ENCODE peak calls at places on chromosome 4, in six cellular contexts. R is activated CD8-positive, alpha-beta memory T cell treated with anti-CD3 and anti-CD28 coated beads for 48 hours; H is GM13976; S is activated naive CD4-positive, alpha-beta T cell treated with anti-CD3 and anti-CD28 coated beads, Interleukin-2, amount 50 U/mL, for 72 hours; U is HT-29; V is mesothelial cell of epicardium. L is an unnamed sample.

GRCh38 chr4:145289403-145290076 is 109.2 kb upstream of the OTUD4 start:
- DNase-seq in R (no peak), U (no peak), S (no peak), H (no peak), V (no peak), L (no peak)

GRCh38 chr4:70452946-70453345 is 19.1 kb upstream of the MUC7 start:
- DNase-seq in U (no peak), R (no peak), S (no peak), V (no peak), H (no peak), L (no peak)

GRCh38 chr4:57077550-57078311 is 32.5 kb downstream of the IGFBP7 start:
- DNase-seq in S (no peak), U (no peak), H (no peak), V (no peak), R (no peak), L (no peak)

GRCh38 chr4:56311299-56311975 is 75.9 kb downstream of the AASDH start:
- DNase-seq in H (no peak), V (no peak), S (no peak), U (no peak), R (no peak), L (no peak)

GRCh38 chr4:91758487-91758886 is 545.3 kb upstream of the GRID2 start:
- DNase-seq in H (no peak), U (peak), S (no peak), R (no peak), V (no peak), L (no peak)

GRCh38 chr4:8221476-8221875 is 22.4 kb downstream of the SH3TC1 start:
- DNase-seq in R (no peak), S (no peak), H (peak), V (no peak), U (no peak), L (no peak)

GRCh38 chr4:27048350-27049100 is 187.9 kb downstream of the STIM2 start:
- DNase-seq in H (peak), S (no peak), U (peak), R (no peak), V (no peak), L (no peak)

GRCh38 chr4:174578366-174578765 is 56.1 kb upstream of the HPGD start:
- DNase-seq in V (no peak), U (no peak), R (no peak), S (no peak), H (no peak), L (no peak)

GRCh38 chr4:10074767-10075105 is 41.9 kb downstream of the WDR1 start:
- DNase-seq in R (no peak), V (no peak), H (peak), U (no peak), S (no peak), L (no peak)

GRCh38 chr4:141652161-141652778 is 15.9 kb downstream of the IL15 start:
- DNase-seq in S (no peak), V (no peak), H (no peak), U (no peak), R (no peak), L (no peak)

GRCh38 chr4:185082549-185082948 is 60.5 kb upstream of the SLC25A4 start:
- DNase-seq in S (no peak), H (no peak), R (no peak), U (no peak), V (no peak), L (no peak)

GRCh38 chr4:62709618-62710252 is 1509.6 kb downstream of the ADGRL3 start:
- DNase-seq in U (peak), H (peak), V (no peak), S (no peak), R (no peak), L (no peak)

GRCh38 chr4:950136-951020 is 18.1 kb downstream of the TMEM175 start:
- DNase-seq in H (no peak), U (no peak), S (no peak), R (no peak), V (no peak), L (peak)

GRCh38 chr4:41977709-41978108 is 3.8 kb upstream of the DCAF4L1 start:
- DNase-seq in U (no peak), S (no peak), R (no peak), V (no peak), H (no peak), L (no peak)

GRCh38 chr4:20043992-20044391 is 207.7 kb upstream of the SLIT2 start:
- DNase-seq in R (no peak), U (no peak), V (no peak), S (no peak), H (no peak), L (no peak)

GRCh38 chr4:149723065-149723464 is 92.6 kb downstream of the IQCM start:
- DNase-seq in R (no peak), U (no peak), H (no peak), S (no peak), V (no peak), L (no peak)

GRCh38 chr4:88528861-88529260 is 5.3 kb upstream of the PYURF start:
- DNase-seq in H (no peak), S (no peak), R (no peak), U (no peak), V (no peak), L (no peak)

GRCh38 chr4:118842055-118842454 is 6.1 kb upstream of the SEC24D start:
- DNase-seq in R (no peak), S (no peak), V (no peak), H (no peak), U (no peak), L (no peak)

GRCh38 chr4:25104561-25104960 is 55.7 kb downstream of the SEPSECS start:
- DNase-seq in R (no peak), H (peak), S (no peak), U (no peak), V (no peak), L (no peak)

GRCh38 chr4:98929341-98930267 is 671 bp upstream of the EIF4E start:
- DNase-seq in R (peak), H (peak), V (no peak), U (peak), S (peak), L (peak)

GRCh38 chr4:38160487-38161207 is 200.4 kb downstream of the PTTG2 start:
- DNase-seq in V (no peak), S (no peak), H (peak), U (peak), R (no peak), L (no peak)

GRCh38 chr4:138972956-138973819 is 42.4 kb upstream of the NOCT start:
- DNase-seq in S (no peak), U (no peak), V (no peak), R (no peak), H (no peak), L (no peak)

GRCh38 chr4:164501074-164501473 is 252.9 kb upstream of the SMIM31 start:
- DNase-seq in R (no peak), U (no peak), V (no peak), S (no peak), H (no peak), L (no peak)

GRCh38 chr4:76984127-76984526 is 34.6 kb downstream of the SEPTIN11 start:
- DNase-seq in U (peak), R (no peak), V (no peak), H (peak), S (no peak), L (no peak)

GRCh38 chr4:61770456-61770855 is 570.3 kb downstream of the ADGRL3 start:
- DNase-seq in U (no peak), H (no peak), R (no peak), V (no peak), S (no peak), L (no peak)

GRCh38 chr4:146709956-146710355 is 71.3 kb downstream of the POU4F2 start:
- DNase-seq in V (no peak), R (no peak), S (no peak), H (no peak), U (no peak), L (no peak)

L was measured in upper lobe of left lung.